ENCODE peak calls at places on chromosomes 13 and 19, in seven cellular contexts. Q, S, L, Z, N, I and E are unnamed samples.

GRCh38 chr13:78675112-78675511 is 16.2 kb upstream of the OBI1 start:
- DNase-seq in Q (no peak), S (no peak), Z (no peak), N (no peak), I (no peak), L (no peak), E (no peak)

GRCh38 chr19:30344446-30345425 is 27.4 kb upstream of the ZNF536 start:
- DNase-seq in N (peak), S (no peak), I (no peak), Z (no peak), L (no peak), Q (no peak), E (no peak)

GRCh38 chr19:7497292-7497691 is 8.5 kb upstream of the PEX11G start:
- DNase-seq in Z (peak), L (no peak), I (peak), S (no peak), N (no peak), Q (no peak), E (peak)

GRCh38 chr19:29680447-29680846 is 15.2 kb downstream of the PLEKHF1 start:
- DNase-seq in Q (no peak), N (no peak), L (no peak), I (no peak), Z (no peak), S (no peak), E (no peak)

GRCh38 chr19:15087182-15087581 is 5.2 kb downstream of the OR1I1 start:
- DNase-seq in Q (no peak), I (no peak), L (no peak), Z (no peak), S (no peak), N (no peak), E (no peak)

GRCh38 chr19:15684828-15685227 is 11.9 kb downstream of the CYP4F12 start:
- DNase-seq in I (no peak), Z (no peak), S (no peak), L (no peak), Q (no peak), N (no peak), E (no peak)

GRCh38 chr13:93318538-93318937 is 91.9 kb downstream of the GPC6 start:
- DNase-seq in S (peak), L (no peak), I (peak), N (no peak), Q (no peak), Z (peak), E (no peak)

GRCh38 chr13:108663710-108664109 is 34.3 kb downstream of the MYO16 start:
- DNase-seq in L (no peak), S (no peak), Q (no peak), N (no peak), Z (no peak), I (no peak), E (no peak)

GRCh38 chr19:45507864-45508680 is 793 bp downstream of the VASP start:
- DNase-seq in I (peak), L (peak), N (peak), Z (peak), Q (no peak), S (no peak), E (peak)

GRCh38 chr19:19659646-19660245 is 3.7 kb downstream of the ATP13A1 start:
- DNase-seq in I (no peak), Z (no peak), Q (no peak), N (no peak), L (peak), S (no peak), E (no peak)

GRCh38 chr19:10566658-10567410 is 1.0 kb upstream of the KRI1 start:
- DNase-seq in L (no peak), I (peak), Q (no peak), N (peak), Z (no peak), S (no peak), E (no peak)

GRCh38 chr19:10270616-10271394 is at the start of gene ICAM1:
- DNase-seq in Q (no peak), I (peak), N (peak), Z (peak), L (peak), S (peak), E (peak)

GRCh38 chr13:67015976-67016600 is 214.0 kb downstream of the PCDH9 start:
- DNase-seq in N (no peak), Z (no peak), L (no peak), I (no peak), S (no peak), Q (no peak), E (no peak)

GRCh38 chr19:40811478-40812341 is 12.7 kb downstream of the EGLN2 start:
- DNase-seq in I (peak), Z (no peak), L (no peak), S (no peak), Q (peak), N (no peak), E (peak)

GRCh38 chr13:50393641-50394040 is 378.4 kb downstream of the KCNRG start:
- DNase-seq in Q (peak), S (peak), L (no peak), Z (peak), N (no peak), I (no peak), E (peak)

GRCh38 chr19:44636439-44637389 is 7.0 kb upstream of the PVR start:
- DNase-seq in N (no peak), S (no peak), L (no peak), Q (no peak), Z (no peak), I (no peak), E (no peak)

GRCh38 chr13:47233734-47234133 is 336.9 kb upstream of the HTR2A start:
- DNase-seq in N (no peak), Z (no peak), L (no peak), S (no peak), Q (no peak), I (no peak), E (no peak)

GRCh38 chr19:47573076-47574026 is at the start of gene ZNF541:
- DNase-seq in I (no peak), S (peak), Q (no peak), L (no peak), Z (no peak), N (peak), E (no peak)

GRCh38 chr13:102286326-102286725 is 115.5 kb downstream of the FGF14 start:
- DNase-seq in N (peak), L (no peak), Z (peak), S (peak), I (peak), Q (no peak), E (no peak)

GRCh38 chr19:39067104-39067503 is 17.1 kb upstream of the ACP7 start:
- DNase-seq in L (no peak), Q (no peak), Z (no peak), N (no peak), I (no peak), S (no peak), E (no peak)

GRCh38 chr13:71912524-71912923 is 45.5 kb upstream of the DACH1 start:
- DNase-seq in I (peak), N (no peak), Q (no peak), Z (no peak), S (peak), L (no peak), E (no peak)

GRCh38 chr19:55341191-55342043 is 1.7 kb downstream of the KMT5C start:
- DNase-seq in Q (peak), Z (peak), N (peak), S (peak), L (peak), I (peak), E (peak)

GRCh38 chr19:16368385-16369305 is 44.0 kb downstream of the KLF2 start:
- DNase-seq in I (no peak), S (no peak), Q (no peak), L (no peak), N (no peak), Z (no peak), E (no peak)

GRCh38 chr19:48568345-48568886 is 16.4 kb downstream of the SULT2B1 start:
- DNase-seq in Q (no peak), S (peak), N (peak), L (peak), I (peak), Z (peak), E (peak)

GRCh38 chr13:34578471-34578870 is 363.6 kb upstream of the NBEA start:
- DNase-seq in I (no peak), Q (no peak), Z (no peak), L (no peak), S (no peak), N (no peak), E (no peak)

GRCh38 chr13:28355046-28355821 is 139.7 kb downstream of the FLT1 start:
- DNase-seq in L (no peak), Z (no peak), S (no peak), N (peak), I (no peak), Q (no peak), E (no peak)

GRCh38 chr13:36362251-36362650 is 16.1 kb upstream of the SPART start:
- DNase-seq in Z (no peak), S (peak), L (no peak), N (no peak), I (peak), Q (no peak), E (no peak)

GRCh38 chr19:30168760-30169159 is 203.4 kb upstream of the ZNF536 start:
- DNase-seq in Q (no peak), L (no peak), Z (no peak), N (no peak), I (no peak), S (no peak), E (no peak)

GRCh38 chr13:94390881-94391280 is 88.6 kb downstream of the DCT start:
- DNase-seq in Q (no peak), I (no peak), Z (peak), N (no peak), S (peak), L (no peak), E (no peak)

GRCh38 chr19:45066921-45067661 is 9.2 kb downstream of the ZNF296 start:
- DNase-seq in N (peak), L (no peak), S (no peak), Z (no peak), Q (no peak), I (no peak), E (no peak)

GRCh38 chr19:10514211-10515145 is 2.8 kb downstream of the S1PR5 start:
- DNase-seq in Q (no peak), I (no peak), Z (no peak), N (no peak), S (no peak), L (peak), E (peak)

GRCh38 chr13:44107357-44108121 is 227.8 kb downstream of the LACC1 start:
- DNase-seq in L (no peak), Z (no peak), I (no peak), Q (no peak), N (peak), S (no peak), E (no peak)

GRCh38 chr13:69496951-69497350 is 610.7 kb upstream of the ATXN8OS start:
- DNase-seq in Q (no peak), Z (no peak), N (no peak), I (no peak), L (no peak), S (no peak), E (no peak)

GRCh38 chr13:47287291-47287751 is 390.5 kb upstream of the HTR2A start:
- DNase-seq in Q (no peak), N (no peak), Z (peak), L (no peak), I (no peak), S (peak), E (no peak)

GRCh38 chr19:50258918-50259372 is 55.5 kb downstream of the MYH14 start:
- DNase-seq in Z (peak), S (no peak), N (no peak), Q (no peak), L (peak), I (no peak), E (peak)

GRCh38 chr13:54092686-54093085 is 1064.1 kb downstream of the OLFM4 start:
- DNase-seq in N (no peak), S (no peak), I (no peak), Q (no peak), Z (no peak), L (no peak), E (no peak)

GRCh38 chr13:74288361-74288911 is 154.2 kb upstream of the KLF12 start:
- DNase-seq in Z (peak), L (peak), Q (peak), S (no peak), N (no peak), I (no peak), E (peak)

GRCh38 chr13:25281937-25282332 is 5.4 kb downstream of the MTMR6 start:
- DNase-seq in S (no peak), L (no peak), Z (no peak), I (no peak), Q (no peak), N (no peak), E (no peak)

DNA sequence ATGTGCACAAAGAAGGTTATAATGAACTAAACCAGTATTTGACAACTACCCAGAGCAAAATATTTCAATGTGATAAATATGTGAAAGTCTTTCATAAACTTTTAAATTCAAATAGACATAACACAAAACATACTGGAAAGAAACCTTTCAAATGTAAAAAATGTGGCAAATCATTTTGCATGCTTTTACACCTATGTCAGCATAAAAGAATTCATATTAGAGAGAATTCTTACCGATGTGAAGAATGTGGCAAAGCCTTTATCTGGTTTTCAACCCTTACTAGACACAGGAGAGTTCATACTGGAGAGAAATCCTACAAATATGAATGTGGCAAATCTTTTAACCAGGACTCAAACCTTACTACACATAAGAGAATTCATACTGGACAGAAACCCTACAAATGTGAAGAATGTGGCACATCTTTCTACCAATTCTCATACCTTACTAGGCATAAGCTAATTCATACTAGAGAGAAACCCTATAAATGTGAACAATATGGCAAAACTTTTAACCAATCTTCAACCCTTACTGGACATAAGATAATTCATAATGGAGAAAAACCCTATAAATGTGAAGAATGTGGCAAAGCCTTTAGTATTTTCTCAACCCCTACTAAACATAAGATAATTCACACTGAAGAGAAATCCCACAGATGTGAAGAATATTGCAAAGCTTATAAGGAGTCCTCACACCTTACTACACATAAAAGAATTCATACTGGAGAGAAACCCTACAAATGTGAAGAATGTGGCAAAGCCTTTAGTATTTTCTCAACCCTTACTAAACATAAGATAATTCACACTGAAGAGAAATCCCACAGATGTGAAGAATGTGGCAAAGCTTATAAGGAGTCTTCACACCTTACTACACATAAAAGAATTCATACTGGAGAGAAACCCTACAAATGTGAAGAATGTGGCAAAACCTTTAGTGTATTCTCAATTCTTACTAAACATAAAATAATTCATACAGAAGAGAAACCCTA is 26.4 kb downstream of the ZNF493 start:
- DNase-seq in I (no peak), L (no peak), Z (no peak), S (no peak), Q (no peak), N (no peak), E (no peak)
- H3K18ac ChIP-seq in I (no peak), L (no peak), Z (no peak), S (no peak), Q (no peak), N (no peak), E (no peak)

DNA sequence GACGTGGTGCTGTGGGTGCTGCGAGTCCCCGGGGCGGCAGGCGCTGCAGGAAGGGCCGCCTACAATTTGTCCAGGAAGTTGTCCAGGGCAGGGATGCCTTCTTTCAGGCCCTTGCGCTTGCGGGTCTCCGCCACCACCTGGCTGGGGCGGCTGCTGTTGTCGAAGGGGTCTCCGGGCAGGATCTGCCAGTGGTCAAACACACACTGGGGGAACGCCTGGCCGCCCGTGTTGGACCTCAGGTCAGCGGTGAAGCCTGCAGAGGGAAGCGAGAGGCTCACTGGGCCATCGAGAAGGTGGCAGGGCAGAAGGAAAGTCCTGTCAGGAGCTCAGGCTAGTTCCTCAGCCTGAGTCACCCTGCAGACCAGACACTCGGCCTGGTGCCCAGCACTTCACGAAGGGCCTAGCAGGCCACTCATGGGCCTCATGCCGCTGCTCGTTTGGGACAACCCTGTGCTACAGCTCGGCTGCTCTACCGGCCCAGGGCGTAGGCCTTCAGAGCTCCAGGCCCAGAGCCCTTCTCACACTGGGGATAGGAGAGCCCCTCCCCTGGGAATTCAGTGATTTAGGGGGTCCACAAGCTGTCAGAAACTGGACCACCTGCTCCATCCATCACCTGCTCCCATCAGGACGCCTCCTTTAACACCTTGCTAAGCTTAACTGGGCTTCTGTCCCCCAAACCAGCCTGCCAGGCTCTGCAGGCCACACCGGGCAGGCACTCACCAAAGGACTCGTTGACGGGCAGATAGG is 5.8 kb upstream of the DAPK3 start:
- DNase-seq in N (no peak), L (peak), I (no peak), Q (no peak), S (no peak), Z (no peak), E (peak)
- H3K18ac ChIP-seq in N (no peak), L (no peak), I (no peak), Q (no peak), S (no peak), Z (no peak), E (no peak)

GRCh38 chr19:31515931-31516330 is 166.7 kb upstream of the TSHZ3 start:
- DNase-seq in N (no peak), S (no peak), Z (no peak), I (peak), L (peak), Q (no peak), E (no peak)
- H3K18ac ChIP-seq in N (no peak), S (no peak), Z (no peak), I (no peak), L (no peak), Q (no peak), E (no peak)

DNA sequence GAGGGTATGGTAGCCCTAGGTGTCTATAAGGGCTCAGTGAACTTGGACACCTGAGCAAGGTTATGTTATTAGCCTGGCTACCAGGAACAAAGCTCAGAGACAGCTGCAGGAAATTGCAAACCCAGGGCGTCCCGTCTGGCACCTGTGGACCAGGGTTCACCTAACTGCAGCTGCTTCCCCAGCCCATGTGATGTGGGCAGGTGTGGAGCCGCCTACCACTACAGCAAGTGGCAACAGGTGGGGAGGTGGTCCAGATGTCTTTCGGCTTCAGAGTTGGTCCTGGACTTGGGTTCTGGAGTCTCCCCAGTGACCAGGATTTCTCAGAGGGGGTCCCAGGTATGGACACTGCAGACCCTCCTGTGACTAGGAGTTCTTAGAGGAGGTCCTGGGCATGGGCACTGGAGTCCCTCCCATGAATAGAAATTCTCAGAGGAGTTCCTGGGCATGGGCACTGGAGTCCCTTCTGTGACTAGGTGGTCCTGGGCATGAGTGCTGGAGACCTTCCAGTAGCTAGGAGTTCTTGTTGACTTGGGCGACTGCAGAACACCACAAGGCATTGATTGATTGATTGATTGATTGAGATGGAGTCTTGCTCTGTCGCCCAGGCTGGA is 25.2 kb downstream of the ACTL9 start:
- DNase-seq in I (no peak), L (no peak), N (no peak), S (no peak), Q (no peak), Z (no peak), E (no peak)
- H3K18ac ChIP-seq in I (no peak), L (no peak), N (no peak), S (no peak), Q (no peak), Z (no peak), E (no peak)

GRCh38 chr19:998064-998463 is 2.2 kb upstream of the GRIN3B start:
- DNase-seq in Z (no peak), Q (no peak), S (no peak), N (no peak), I (no peak), L (no peak), E (no peak)

GRCh38 chr19:1000591-1001537 is 645 bp downstream of the GRIN3B start:
- DNase-seq in N (no peak), Q (no peak), S (no peak), I (no peak), L (no peak), Z (no peak), E (no peak)

GRCh38 chr19:1001538-1002166 is 1.4 kb downstream of the GRIN3B start:
- DNase-seq in I (peak), Z (peak), N (no peak), S (no peak), L (peak), Q (peak), E (peak)

GRCh38 chr19:1000095-1000494 is at the start of gene GRIN3B:
- DNase-seq in S (peak), Q (peak), I (peak), N (peak), L (peak), Z (peak), E (peak)

DNA sequence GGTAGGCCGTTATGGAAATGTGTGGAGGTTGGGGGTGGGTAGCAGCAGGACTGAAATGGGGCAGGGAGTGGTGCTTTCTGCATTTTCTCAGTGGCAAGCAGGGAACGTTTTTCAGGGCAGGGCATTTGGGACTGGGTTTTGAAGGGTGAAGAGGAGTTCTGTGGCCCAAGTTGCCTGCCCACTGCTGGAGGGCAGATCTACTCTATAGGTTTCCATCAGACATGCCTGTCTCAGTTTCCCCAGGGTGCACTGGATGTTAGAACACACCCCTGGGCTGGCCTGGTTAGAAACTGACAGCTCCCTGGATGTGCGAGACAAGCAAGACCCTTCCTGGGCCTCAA is 870 bp upstream of the GRIN3B start:
- DNase-seq in Z (no peak), I (no peak), N (no peak), S (no peak), Q (no peak), L (no peak), E (no peak)
- H3K18ac ChIP-seq in Z (no peak), I (no peak), N (no peak), S (no peak), Q (no peak), L (no peak), E (no peak)

GRCh38 chr13:18960637-18961227 is 220.9 kb downstream of the TUBA3C start:
- DNase-seq in Z (no peak), I (no peak), S (no peak), Q (no peak), L (no peak), N (no peak), E (no peak)
- H3K18ac ChIP-seq in Z (no peak), I (no peak), S (no peak), Q (no peak), L (no peak), N (no peak), E (no peak)

GRCh38 chr19:2850256-2850925 is 9.1 kb downstream of the ZNF555 start:
- DNase-seq in S (no peak), Q (no peak), Z (no peak), I (no peak), L (no peak), N (no peak), E (no peak)
- H3K18ac ChIP-seq in S (no peak), Q (no peak), Z (no peak), I (no peak), L (no peak), N (no peak), E (no peak)